ENCODE peak calls at places on chromosomes 7 and 10, in four cellular contexts. N, C, W and G are unnamed samples.

GRCh38 chr7:1131471-1132265 is 28.3 kb downstream of the ZFAND2A start:
- DNase-seq in N (no peak), C (no peak), W (no peak), G (no peak)

GRCh38 chr7:18053177-18053928 is 25.7 kb upstream of the PRPS1L1 start:
- DNase-seq in N (no peak), C (no peak), W (no peak), G (no peak)

GRCh38 chr10:70956029-70956759 is 67.8 kb upstream of the PCBD1 start:
- DNase-seq in N (no peak), C (peak), W (no peak), G (no peak)

GRCh38 chr10:102859911-102860310 is 5.9 kb downstream of the BORCS7 start:
- DNase-seq in N (no peak), C (peak), W (no peak), G (no peak)

GRCh38 chr10:50393784-50394183 is 142.5 kb upstream of the ASAH2 start:
- DNase-seq in N (peak), C (no peak), W (no peak), G (no peak)

GRCh38 chr10:50392966-50393718 is 141.8 kb upstream of the ASAH2 start:
- DNase-seq in N (no peak), C (no peak), W (no peak), G (no peak)

GRCh38 chr10:101956105-101956504 is 99.9 kb downstream of the ARMH3 start:
- DNase-seq in N (no peak), C (no peak), W (no peak), G (no peak)

GRCh38 chr7:107506683-107507339 is 37.0 kb downstream of the GPR22 start:
- DNase-seq in N (peak), C (no peak), W (no peak), G (no peak)

GRCh38 chr10:110457851-110458582 is 39.7 kb upstream of the DUSP5 start:
- DNase-seq in N (no peak), C (no peak), W (no peak), G (no peak)

GRCh38 chr7:37920305-37920618 is 178 bp upstream of the EPDR1 start:
- DNase-seq in N (no peak), C (no peak), W (no peak), G (no peak)

GRCh38 chr10:21336476-21337170 is 188.9 kb downstream of the SKIDA1 start:
- DNase-seq in N (peak), C (peak), W (no peak), G (no peak)

GRCh38 chr7:38506756-38507155 is 124.4 kb downstream of the AMPH start:
- DNase-seq in N (peak), C (no peak), W (no peak), G (no peak)

GRCh38 chr10:16929067-16929466 is 111.8 kb upstream of the RSU1 start:
- DNase-seq in N (no peak), C (no peak), W (no peak), G (no peak)

GRCh38 chr10:124120410-124121061 is 27.1 kb upstream of the CHST15 start:
- DNase-seq in N (no peak), C (no peak), W (no peak), G (no peak)

GRCh38 chr10:44853148-44853734 is 57.9 kb upstream of the TMEM72 start:
- DNase-seq in N (peak), C (no peak), W (no peak), G (no peak)

GRCh38 chr7:33952824-33953223 is 47.5 kb downstream of the BMPER start:
- DNase-seq in N (peak), C (no peak), W (no peak), G (no peak)

GRCh38 chr7:141076377-141076776 is 2.5 kb downstream of the TMEM178B start:
- DNase-seq in N (no peak), C (no peak), W (peak), G (no peak)

GRCh38 chr10:33398796-33399195 is 64.3 kb upstream of the NRP1 start:
- DNase-seq in N (no peak), C (no peak), W (no peak), G (no peak)

GRCh38 chr7:19560111-19560883 is 148.5 kb downstream of the POLR1F start:
- DNase-seq in N (no peak), C (no peak), W (no peak), G (no peak)